ENCODE peak calls at places on chromosomes 7 and 10, in seven cellular contexts. One of them, this sample, is unnamed.

GRCh38 chr10:51103818-51104217 is 29.5 kb downstream of the PRKG1 start:
- DNase-seq in cardiac muscle cell: no peak
- DNase-seq in left lung: no peak
- DNase-seq in right lobe of liver: no peak
- DNase-seq in astrocyte: no peak
- DNase-seq in HCT116: no peak
- DNase-seq in H1: no peak
- DNase-seq in this sample: no peak

GRCh38 chr7:90625562-90625961 is 29.4 kb downstream of the CDK14 start:
- DNase-seq in cardiac muscle cell: peak; percentile 96
- DNase-seq in left lung: no peak
- DNase-seq in right lobe of liver: no peak
- DNase-seq in astrocyte: peak; percentile 63
- DNase-seq in HCT116: no peak
- DNase-seq in H1: peak; percentile 36
- DNase-seq in this sample: peak; percentile 76

GRCh38 chr10:75408512-75408881 is 6.9 kb upstream of the ZNF503 start:
- DNase-seq in cardiac muscle cell: peak; percentile 38
- DNase-seq in left lung: no peak
- DNase-seq in right lobe of liver: no peak
- DNase-seq in astrocyte: no peak
- DNase-seq in HCT116: no peak
- DNase-seq in H1: no peak
- DNase-seq in this sample: no peak

GRCh38 chr10:10976652-10977051 is 41.0 kb upstream of the CELF2 start:
- DNase-seq in cardiac muscle cell: no peak
- DNase-seq in left lung: no peak
- DNase-seq in right lobe of liver: no peak
- DNase-seq in astrocyte: no peak
- DNase-seq in HCT116: no peak
- DNase-seq in H1: no peak
- DNase-seq in this sample: no peak

GRCh38 chr7:17506090-17506489 is 207.6 kb downstream of the AHR start:
- DNase-seq in cardiac muscle cell: no peak
- DNase-seq in left lung: peak; percentile 63
- DNase-seq in right lobe of liver: peak; percentile 90
- DNase-seq in astrocyte: peak; percentile 60
- DNase-seq in HCT116: no peak
- DNase-seq in H1: no peak
- DNase-seq in this sample: no peak

GRCh38 chr7:127647636-127648035 is 4.4 kb upstream of the SND1 start:
- DNase-seq in cardiac muscle cell: no peak
- DNase-seq in left lung: no peak
- DNase-seq in right lobe of liver: no peak
- DNase-seq in astrocyte: no peak
- DNase-seq in HCT116: no peak
- DNase-seq in H1: no peak
- DNase-seq in this sample: no peak

GRCh38 chr7:148700693-148701092 is 2.0 kb downstream of the CUL1 start:
- DNase-seq in cardiac muscle cell: peak; percentile 65
- DNase-seq in left lung: peak; percentile 55
- DNase-seq in right lobe of liver: no peak
- DNase-seq in astrocyte: peak; percentile 56
- DNase-seq in HCT116: no peak
- DNase-seq in H1: no peak
- DNase-seq in this sample: no peak

GRCh38 chr7:8044761-8045430 is 76.3 kb downstream of the GLCCI1 start:
- DNase-seq in cardiac muscle cell: no peak
- DNase-seq in left lung: no peak
- DNase-seq in right lobe of liver: no peak
- DNase-seq in astrocyte: no peak
- DNase-seq in HCT116: no peak
- DNase-seq in H1: no peak
- DNase-seq in this sample: no peak

GRCh38 chr7:130273863-130274262 is 7.2 kb downstream of the CPA2 start:
- DNase-seq in cardiac muscle cell: peak; percentile 11
- DNase-seq in left lung: no peak
- DNase-seq in right lobe of liver: no peak
- DNase-seq in astrocyte: peak; percentile 63
- DNase-seq in HCT116: no peak
- DNase-seq in H1: no peak
- DNase-seq in this sample: no peak

GRCh38 chr10:218753-219152 is 83.5 kb downstream of the ZMYND11 start:
- DNase-seq in cardiac muscle cell: no peak
- DNase-seq in left lung: no peak
- DNase-seq in right lobe of liver: no peak
- DNase-seq in astrocyte: peak; percentile 9
- DNase-seq in HCT116: no peak
- DNase-seq in H1: no peak
- DNase-seq in this sample: no peak

GRCh38 chr10:84842593-84842992 is 514.2 kb downstream of the CCSER2 start:
- DNase-seq in cardiac muscle cell: no peak
- DNase-seq in left lung: no peak
- DNase-seq in right lobe of liver: peak; percentile 72
- DNase-seq in astrocyte: no peak
- DNase-seq in HCT116: no peak
- DNase-seq in H1: no peak
- DNase-seq in this sample: no peak

GRCh38 chr7:64959072-64959747 is 31.6 kb downstream of the ZNF117 start:
- DNase-seq in cardiac muscle cell: no peak
- DNase-seq in left lung: no peak
- DNase-seq in right lobe of liver: no peak
- DNase-seq in astrocyte: no peak
- DNase-seq in HCT116: no peak
- DNase-seq in H1: no peak
- DNase-seq in this sample: no peak

GRCh38 chr7:41033526-41033925 is 669.4 kb downstream of the INHBA start:
- DNase-seq in cardiac muscle cell: no peak
- DNase-seq in left lung: no peak
- DNase-seq in right lobe of liver: no peak
- DNase-seq in astrocyte: peak; percentile 79
- DNase-seq in HCT116: no peak
- DNase-seq in H1: no peak
- DNase-seq in this sample: no peak

GRCh38 chr7:66099551-66100407 is 14.9 kb upstream of the CRCP start:
- DNase-seq in cardiac muscle cell: peak; percentile 14
- DNase-seq in left lung: peak; percentile 85
- DNase-seq in right lobe of liver: peak; percentile 61
- DNase-seq in astrocyte: peak; percentile 93
- DNase-seq in HCT116: peak; percentile 86
- DNase-seq in H1: peak; percentile 51
- DNase-seq in this sample: peak; percentile 84

GRCh38 chr7:114527589-114527988 is 113.0 kb downstream of the FOXP2 start:
- DNase-seq in cardiac muscle cell: no peak
- DNase-seq in left lung: no peak
- DNase-seq in right lobe of liver: no peak
- DNase-seq in astrocyte: no peak
- DNase-seq in HCT116: no peak
- DNase-seq in H1: no peak
- DNase-seq in this sample: no peak

GRCh38 chr7:45174328-45174610 is 16.7 kb downstream of the RAMP3 start:
- DNase-seq in cardiac muscle cell: no peak
- DNase-seq in left lung: no peak
- DNase-seq in right lobe of liver: no peak
- DNase-seq in astrocyte: no peak
- DNase-seq in HCT116: no peak
- DNase-seq in H1: no peak
- DNase-seq in this sample: no peak

GRCh38 chr7:3279147-3279818 is 21.8 kb upstream of the SDK1 start:
- DNase-seq in cardiac muscle cell: no peak
- DNase-seq in left lung: no peak
- DNase-seq in right lobe of liver: no peak
- DNase-seq in astrocyte: no peak
- DNase-seq in HCT116: no peak
- DNase-seq in H1: no peak
- DNase-seq in this sample: no peak

GRCh38 chr7:130494480-130494879 is 2.6 kb downstream of the MEST start:
- DNase-seq in cardiac muscle cell: no peak
- DNase-seq in left lung: no peak
- DNase-seq in right lobe of liver: no peak
- DNase-seq in astrocyte: no peak
- DNase-seq in HCT116: no peak
- DNase-seq in H1: no peak
- DNase-seq in this sample: no peak

GRCh38 chr10:76031769-76032441 is 600.5 kb downstream of the LRMDA start:
- DNase-seq in cardiac muscle cell: no peak
- DNase-seq in left lung: no peak
- DNase-seq in right lobe of liver: no peak
- DNase-seq in astrocyte: no peak
- DNase-seq in HCT116: no peak
- DNase-seq in H1: no peak
- DNase-seq in this sample: no peak

GRCh38 chr7:20358106-20358505 is 27.4 kb downstream of the ITGB8 start:
- DNase-seq in cardiac muscle cell: no peak
- DNase-seq in left lung: no peak
- DNase-seq in right lobe of liver: no peak
- DNase-seq in astrocyte: no peak
- DNase-seq in HCT116: no peak
- DNase-seq in H1: no peak
- DNase-seq in this sample: no peak

GRCh38 chr10:49497358-49497757 is 41.6 kb downstream of the ERCC6 start:
- DNase-seq in cardiac muscle cell: no peak
- DNase-seq in left lung: no peak
- DNase-seq in right lobe of liver: no peak
- DNase-seq in astrocyte: no peak
- DNase-seq in HCT116: no peak
- DNase-seq in H1: no peak
- DNase-seq in this sample: no peak

GRCh38 chr7:99953649-99954048 is 22.2 kb downstream of the AZGP1 start:
- DNase-seq in cardiac muscle cell: no peak
- DNase-seq in left lung: peak; percentile 69
- DNase-seq in right lobe of liver: peak; percentile 80
- DNase-seq in astrocyte: no peak
- DNase-seq in HCT116: no peak
- DNase-seq in H1: no peak
- DNase-seq in this sample: no peak

GRCh38 chr7:76513817-76514799 is 3.8 kb downstream of the UPK3B start:
- DNase-seq in cardiac muscle cell: no peak
- DNase-seq in left lung: no peak
- DNase-seq in right lobe of liver: no peak
- DNase-seq in astrocyte: no peak
- DNase-seq in HCT116: no peak
- DNase-seq in H1: no peak
- DNase-seq in this sample: no peak

GRCh38 chr10:35232509-35232908 is 103.8 kb upstream of the CCNY start:
- DNase-seq in cardiac muscle cell: no peak
- DNase-seq in left lung: no peak
- DNase-seq in right lobe of liver: no peak
- DNase-seq in astrocyte: no peak
- DNase-seq in HCT116: no peak
- DNase-seq in H1: no peak
- DNase-seq in this sample: no peak

GRCh38 chr10:26770069-26770468 is 72.6 kb downstream of the PDSS1 start:
- DNase-seq in cardiac muscle cell: no peak
- DNase-seq in left lung: no peak
- DNase-seq in right lobe of liver: no peak
- DNase-seq in astrocyte: no peak
- DNase-seq in HCT116: no peak
- DNase-seq in H1: no peak
- DNase-seq in this sample: no peak

GRCh38 chr7:1558181-1558811 is 2.3 kb upstream of the TMEM184A start:
- DNase-seq in cardiac muscle cell: peak; percentile 76
- DNase-seq in left lung: no peak
- DNase-seq in right lobe of liver: peak; percentile 42
- DNase-seq in astrocyte: no peak
- DNase-seq in HCT116: no peak
- DNase-seq in H1: no peak
- DNase-seq in this sample: peak; percentile 68
- TF ChIP-seq CTCF in cardiac muscle cell: no peak
- TF ChIP-seq CTCF in left lung: no peak
- TF ChIP-seq CTCF in right lobe of liver: no peak
- TF ChIP-seq CTCF in astrocyte: peak; percentile 3
- TF ChIP-seq CTCF in HCT116: peak; percentile 45
- TF ChIP-seq CTCF in H1: no peak
- TF ChIP-seq CTCF in this sample: no peak

GRCh38 chr10:70162157-70162891 is 8.0 kb downstream of the SAR1A start:
- DNase-seq in cardiac muscle cell: no peak
- DNase-seq in left lung: no peak
- DNase-seq in right lobe of liver: no peak
- DNase-seq in astrocyte: no peak
- DNase-seq in HCT116: no peak
- DNase-seq in H1: no peak
- DNase-seq in this sample: no peak
- H3K4me1 ChIP-seq in cardiac muscle cell: peaks cover 9% of the 10 kb centered on the region
- H3K4me1 ChIP-seq in left lung: peaks cover 59% of the 10 kb centered on the region
- H3K4me1 ChIP-seq in right lobe of liver: no peaks in the 10 kb centered on the region
- H3K4me1 ChIP-seq in astrocyte: peaks cover 8% of the 10 kb centered on the region
- H3K4me1 ChIP-seq in HCT116: peaks cover 4% of the 10 kb centered on the region
- H3K4me1 ChIP-seq in H1: no peaks in the 10 kb centered on the region
- H3K4me1 ChIP-seq in this sample: peaks cover 5% of the 10 kb centered on the region

GRCh38 chr7:101940830-101941229 is 123.4 kb downstream of the CUX1 start:
- DNase-seq in cardiac muscle cell: peak; percentile 76
- DNase-seq in left lung: peak; percentile 59
- DNase-seq in right lobe of liver: no peak
- DNase-seq in astrocyte: no peak
- DNase-seq in HCT116: no peak
- DNase-seq in H1: peak; percentile 34
- DNase-seq in this sample: peak; percentile 17
- H3K27ac ChIP-seq in cardiac muscle cell: peak overlapping the region; percentile 90
- H3K27ac ChIP-seq in left lung: no peak overlapping the region
- H3K27ac ChIP-seq in right lobe of liver: no peak overlapping the region
- H3K27ac ChIP-seq in astrocyte: no peak overlapping the region
- H3K27ac ChIP-seq in HCT116: peak overlapping the region; percentile 65
- H3K27ac ChIP-seq in H1: peak overlapping the region; percentile 56
- H3K27ac ChIP-seq in this sample: peak overlapping the region; percentile 87

GRCh38 chr10:121065330-121065729 is 214.2 kb downstream of the WDR11 start:
- DNase-seq in cardiac muscle cell: no peak
- DNase-seq in left lung: no peak
- DNase-seq in right lobe of liver: no peak
- DNase-seq in astrocyte: no peak
- DNase-seq in HCT116: no peak
- DNase-seq in H1: no peak
- DNase-seq in this sample: no peak

GRCh38 chr10:121070257-121070656 is 219.1 kb downstream of the WDR11 start:
- DNase-seq in cardiac muscle cell: no peak
- DNase-seq in left lung: no peak
- DNase-seq in right lobe of liver: no peak
- DNase-seq in astrocyte: no peak
- DNase-seq in HCT116: peak; percentile 59
- DNase-seq in H1: no peak
- DNase-seq in this sample: no peak

GRCh38 chr10:121069061-121069850 is 218.1 kb downstream of the WDR11 start:
- DNase-seq in cardiac muscle cell: no peak
- DNase-seq in left lung: no peak
- DNase-seq in right lobe of liver: no peak
- DNase-seq in astrocyte: no peak
- DNase-seq in HCT116: peak; percentile 32
- DNase-seq in H1: no peak
- DNase-seq in this sample: peak; percentile 79

GRCh38 chr10:121073743-121074142 is 222.6 kb downstream of the WDR11 start:
- DNase-seq in cardiac muscle cell: peak; percentile 61
- DNase-seq in left lung: no peak
- DNase-seq in right lobe of liver: no peak
- DNase-seq in astrocyte: no peak
- DNase-seq in HCT116: no peak
- DNase-seq in H1: no peak
- DNase-seq in this sample: no peak

DNA sequence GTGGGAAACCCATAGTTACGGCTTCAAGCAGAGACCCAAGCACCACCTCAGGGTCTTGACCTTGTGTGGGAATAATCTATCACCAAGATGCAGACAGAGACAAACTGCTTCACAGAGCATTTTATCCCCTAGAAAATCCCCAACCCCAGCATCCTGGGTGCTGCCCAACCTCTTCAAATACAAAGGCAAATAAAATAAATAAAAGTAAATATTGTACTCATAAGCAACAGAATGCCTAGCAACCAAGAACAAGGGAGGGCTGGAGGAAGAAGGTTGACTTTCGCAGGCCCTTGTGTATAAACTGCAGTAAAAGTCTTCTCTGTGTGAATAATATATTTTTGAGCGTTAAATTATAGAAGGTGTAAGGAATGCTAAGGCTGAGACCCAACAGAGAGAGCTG is 219.5 kb downstream of the WDR11 start:
- DNase-seq in cardiac muscle cell: no peak
- DNase-seq in left lung: no peak
- DNase-seq in right lobe of liver: no peak
- DNase-seq in astrocyte: no peak
- DNase-seq in HCT116: no peak
- DNase-seq in H1: no peak
- DNase-seq in this sample: no peak
- TF ChIP-seq CTCF in cardiac muscle cell: no peak
- TF ChIP-seq CTCF in left lung: no peak
- TF ChIP-seq CTCF in right lobe of liver: no peak
- TF ChIP-seq CTCF in astrocyte: no peak
- TF ChIP-seq CTCF in HCT116: no peak
- TF ChIP-seq CTCF in H1: no peak
- TF ChIP-seq CTCF in this sample: no peak